ENCODE peak calls at places on chromosomes 12 and 14, in four cellular contexts. T is ovary, E is keratinocyte, X is Karpas-422. W is an unnamed sample.

GRCh38 chr14:32977913-32978312 is 39.2 kb downstream of the NPAS3 start:
- DNase-seq in T (no peak), E (no peak), X (peak; percentile 77), W (no peak)

GRCh38 chr14:38536376-38537038 is 280.6 kb upstream of the CLEC14A start:
- DNase-seq in T (no peak), E (no peak), X (no peak), W (no peak)

GRCh38 chr12:176321-177181 is 37.4 kb downstream of the SLC6A12 start:
- DNase-seq in T (no peak), E (no peak), X (no peak), W (peak; percentile 88)

GRCh38 chr14:61478971-61479473 is 157.6 kb downstream of the PRKCH start:
- DNase-seq in T (no peak), E (no peak), X (peak; percentile 81), W (peak; percentile 58)

GRCh38 chr12:16021666-16022065 is 110.5 kb downstream of the DERA start:
- DNase-seq in T (no peak), E (no peak), X (no peak), W (no peak)

GRCh38 chr12:132102297-132102696 is 41.8 kb downstream of the DDX51 start:
- DNase-seq in T (no peak), E (no peak), X (no peak), W (no peak)

GRCh38 chr12:46209914-46210834 is 58.7 kb downstream of the SLC38A1 start:
- DNase-seq in T (no peak), E (peak; percentile 59), X (peak; percentile 62), W (peak; percentile 82)

GRCh38 chr14:106831322-106831720 is 1304.9 kb downstream of the TMEM121 start:
- DNase-seq in T (peak; percentile 35), E (no peak), X (peak; percentile 83), W (peak; percentile 53)

GRCh38 chr12:47507221-47507620 is 198.6 kb downstream of the RPAP3 start:
- DNase-seq in T (no peak), E (no peak), X (no peak), W (no peak)

GRCh38 chr12:632102-632696 is 31.0 kb downstream of the NINJ2 start:
- DNase-seq in T (no peak), E (no peak), X (no peak), W (no peak)

GRCh38 chr14:89249296-89249565 is 167.8 kb downstream of the FOXN3 start:
- DNase-seq in T (no peak), E (peak; percentile 63), X (no peak), W (no peak)

GRCh38 chr12:130977759-130978127 is 24.0 kb downstream of the ADGRD1 start:
- DNase-seq in T (no peak), E (no peak), X (no peak), W (no peak)

GRCh38 chr12:212799-213526 is 994 bp downstream of the SLC6A12 start:
- DNase-seq in T (peak; percentile 65), E (no peak), X (no peak), W (no peak)

GRCh38 chr12:99960312-99960711 is 24.4 kb downstream of the ANKS1B start:
- DNase-seq in T (no peak), E (no peak), X (no peak), W (no peak)

GRCh38 chr12:870378-870777 is 79.1 kb downstream of the RAD52 start:
- DNase-seq in T (no peak), E (no peak), X (no peak), W (no peak)

GRCh38 chr12:67531519-67531918 is 117.0 kb upstream of the DYRK2 start:
- DNase-seq in T (no peak), E (no peak), X (no peak), W (no peak)

GRCh38 chr14:105885561-105886320 is 359.4 kb downstream of the TMEM121 start:
- DNase-seq in T (peak; percentile 2), E (no peak), X (no peak), W (peak; percentile 23)

GRCh38 chr12:111311011-111311410 is 57.9 kb downstream of the PHETA1 start:
- DNase-seq in T (no peak), E (no peak), X (no peak), W (no peak)

GRCh38 chr12:51449569-51450246 is 25.1 kb downstream of the SLC4A8 start:
- DNase-seq in T (no peak), E (no peak), X (no peak), W (no peak)

GRCh38 chr12:125533434-125534029 is 468.3 kb downstream of the AACS start:
- DNase-seq in T (no peak), E (no peak), X (peak; percentile 78), W (no peak)

GRCh38 chr12:67437011-67437410 is 167.9 kb downstream of the CAND1 start:
- DNase-seq in T (no peak), E (no peak), X (no peak), W (no peak)

GRCh38 chr12:19981944-19982343 is 386.4 kb upstream of the PDE3A start:
- DNase-seq in T (no peak), E (no peak), X (no peak), W (no peak)

GRCh38 chr12:54977155-54977554 is 7.4 kb downstream of the TESPA1 start:
- DNase-seq in T (no peak), E (no peak), X (no peak), W (no peak)

GRCh38 chr12:53118771-53119300 is 15.6 kb downstream of the SOAT2 start:
- DNase-seq in T (no peak), E (no peak), X (no peak), W (no peak)

GRCh38 chr12:116454950-116455447 is 104.2 kb upstream of the MAP1LC3B2 start:
- DNase-seq in T (no peak), E (peak; percentile 66), X (peak; percentile 34), W (no peak)

GRCh38 chr14:95498622-95499353 is 17.7 kb downstream of the SYNE3 start:
- DNase-seq in T (peak; percentile 56), E (no peak), X (no peak), W (peak; percentile 33)

DNA sequence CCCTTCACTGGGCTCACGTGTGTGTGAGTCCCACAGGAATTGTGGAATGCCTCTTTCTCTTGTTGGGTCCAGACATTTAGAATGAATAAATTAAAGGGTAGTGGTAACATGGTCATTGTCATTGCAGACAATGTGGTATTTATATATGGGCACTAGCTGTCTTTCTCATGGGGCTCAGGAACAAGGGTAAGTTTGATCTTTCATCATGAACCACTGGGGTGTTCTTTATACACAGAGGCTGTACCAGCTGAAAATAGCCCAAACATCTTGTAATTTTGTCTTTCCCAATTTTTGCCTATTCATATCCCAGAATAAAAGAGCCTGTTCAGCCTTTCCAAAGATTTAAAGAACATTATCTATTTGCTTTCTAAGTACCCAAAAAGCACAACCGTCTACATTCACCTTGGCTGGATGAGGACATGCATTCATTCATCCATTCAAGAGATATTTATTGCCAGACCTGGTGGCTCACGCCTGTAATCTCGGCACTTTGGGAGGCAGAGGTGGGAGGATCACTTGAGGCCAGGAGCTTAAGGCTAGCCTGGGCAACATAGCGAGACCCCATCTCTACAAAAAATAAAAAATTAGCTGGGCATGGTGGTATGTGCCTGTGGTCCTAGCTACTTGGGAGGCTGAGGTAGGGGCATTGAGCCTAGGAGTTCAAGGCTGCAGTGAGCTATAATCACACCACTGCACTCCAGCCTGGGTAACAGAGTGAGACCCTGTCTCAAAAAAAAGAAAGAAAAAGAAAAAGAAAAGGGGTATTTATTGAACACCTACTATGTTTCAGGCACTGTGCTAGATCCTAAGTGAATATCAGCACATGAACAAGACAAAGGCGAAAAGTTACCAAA is 4.4 kb upstream of the FOS start:
- DNase-seq in T (no peak), E (no peak), X (no peak), W (no peak)
- H3K4me1 ChIP-seq in T (peaks cover 11% of the 10 kb centered on the region), E (peaks cover 21% of the 10 kb centered on the region), X (peaks cover 22% of the 10 kb centered on the region), W (peaks cover 15% of the 10 kb centered on the region)

GRCh38 chr14:100303179-100303578 is 3.1 kb downstream of the SLC25A29 start:
- DNase-seq in T (no peak), E (no peak), X (peak; percentile 61), W (no peak)

GRCh38 chr14:100303925-100304324 is 2.3 kb downstream of the SLC25A29 start:
- DNase-seq in T (no peak), E (no peak), X (no peak), W (no peak)

GRCh38 chr14:100305446-100306255 is 593 bp downstream of the SLC25A29 start:
- DNase-seq in T (peak; percentile 71), E (no peak), X (no peak), W (peak; percentile 67)

GRCh38 chr14:100304825-100305445 is 1.3 kb downstream of the SLC25A29 start:
- DNase-seq in T (peak; percentile 76), E (no peak), X (peak; percentile 58), W (peak; percentile 69)

DNA sequence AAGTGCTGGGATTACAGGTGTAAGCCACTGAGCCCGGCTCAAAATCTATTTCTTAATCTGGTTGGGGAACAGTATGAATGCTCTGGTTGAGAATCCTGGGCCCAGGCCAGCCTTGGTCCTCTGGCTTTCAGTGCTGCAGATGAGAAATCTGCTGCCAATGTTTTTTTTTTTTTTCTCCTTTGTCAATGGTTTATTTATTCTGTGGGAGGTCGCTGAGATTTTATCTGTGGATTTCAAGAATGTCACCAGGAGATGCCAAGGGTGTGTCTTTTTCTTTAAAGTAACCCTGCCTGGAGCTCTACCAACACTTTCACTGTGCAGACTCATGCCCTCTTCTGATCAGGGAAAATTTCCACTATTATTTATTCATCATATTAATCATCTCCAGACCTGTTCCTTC is 3.6 kb downstream of the SLC25A29 start:
- DNase-seq in T (no peak), E (no peak), X (no peak), W (no peak)
- H3K4me1 ChIP-seq in T (peaks cover 8% of the 10 kb centered on the region), E (peaks cover 11% of the 10 kb centered on the region), X (peaks cover 50% of the 10 kb centered on the region), W (no peaks in the 10 kb centered on the region)

GRCh38 chr12:56297400-56297799 is 2.7 kb downstream of the CS start:
- DNase-seq in T (no peak), E (no peak), X (no peak), W (no peak)
- H3K4me1 ChIP-seq in T (peaks cover 13% of the 10 kb centered on the region), E (peaks cover 22% of the 10 kb centered on the region), X (peaks cover 57% of the 10 kb centered on the region), W (peaks cover 58% of the 10 kb centered on the region)

GRCh38 chr14:93044116-93044515 is 71.6 kb downstream of the ITPK1 start:
- DNase-seq in T (no peak), E (peak; percentile 71), X (no peak), W (no peak)

GRCh38 chr14:93044601-93045000 is 71.1 kb downstream of the ITPK1 start:
- DNase-seq in T (no peak), E (no peak), X (no peak), W (peak; percentile 70)

GRCh38 chr14:93045211-93045674 is 70.5 kb downstream of the ITPK1 start:
- DNase-seq in T (no peak), E (no peak), X (no peak), W (no peak)

GRCh38 chr14:93041830-93042229 is 73.9 kb downstream of the ITPK1 start:
- DNase-seq in T (no peak), E (no peak), X (no peak), W (no peak)

DNA sequence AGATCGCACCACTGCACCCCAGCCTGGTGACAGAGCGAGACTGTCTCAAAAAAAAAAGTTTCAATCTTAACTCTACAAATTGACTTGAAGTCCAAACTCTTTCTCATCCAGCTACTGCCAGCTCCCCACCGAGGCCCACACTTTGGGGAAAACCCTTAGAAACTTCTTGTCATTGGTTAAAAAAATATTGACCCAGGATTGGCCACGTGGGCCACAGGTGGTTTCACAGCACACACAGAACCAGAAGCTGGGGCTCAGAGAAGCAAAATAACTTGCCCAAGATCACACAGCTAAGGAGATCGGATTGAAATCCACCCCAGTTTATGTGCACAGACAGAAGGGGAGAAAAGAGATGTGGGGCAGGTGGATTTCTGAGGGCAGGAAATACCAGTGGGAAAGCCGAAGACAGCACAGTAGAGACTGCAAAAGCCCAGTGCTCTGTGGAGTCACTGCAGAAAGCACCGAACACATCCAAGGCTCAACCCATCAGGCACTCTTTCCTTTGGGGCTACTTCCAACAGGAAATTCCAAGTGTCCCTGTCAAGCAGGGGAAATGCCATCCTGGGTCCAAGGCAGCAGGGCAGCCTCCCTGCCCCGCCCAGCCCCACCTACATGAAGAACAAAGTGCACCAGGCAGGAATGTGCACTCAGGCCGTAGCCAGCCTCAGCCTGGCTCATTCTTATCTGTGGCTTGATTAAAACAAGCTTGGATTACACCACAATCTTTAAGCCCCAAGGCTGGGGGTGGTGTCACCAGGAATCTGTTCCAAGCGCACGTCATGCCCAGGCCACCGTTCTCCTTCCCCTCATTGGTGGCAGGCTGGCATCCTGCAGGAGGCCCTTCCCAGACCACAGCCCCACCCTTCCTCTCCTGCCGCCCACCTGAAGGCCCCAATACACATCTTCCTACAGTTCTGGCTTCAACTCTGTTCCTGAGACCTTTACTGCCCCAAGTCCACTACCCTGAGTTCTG is 72.5 kb downstream of the ITPK1 start:
- DNase-seq in T (no peak), E (peak; percentile 98), X (no peak), W (no peak)
- H3K4me1 ChIP-seq in T (peaks cover 3% of the 10 kb centered on the region), E (peaks cover 75% of the 10 kb centered on the region), X (no peaks in the 10 kb centered on the region), W (peaks cover 51% of the 10 kb centered on the region)

W was measured in Peyer's patch.